ENCODE peak calls at places on chromosomes 12 and 14, in nine cellular contexts. Z is activated T-helper 1 cell treated with Interleukin-2 at 50 U/mL for 16 hours; Q is GM12891; H is germinal center; E is osteocyte; M is HFFc6; K is stimulated activated naive CD8-positive, alpha-beta T cell treated with anti-CD3 and anti-CD28 coated beads, Interleukin-15, Interleukin-2, amounts not matched to agents 100 U/mL and 50 U/mL, for 24 hours; U is HCT116; N is SK-MEL-5. W is an unnamed sample.
A peak's percentile ranks its signal among the peaks of the same experiment; 100 is the strongest.

GRCh38 chr14:77037886-77038511 is 9.5 kb upstream of the IRF2BPL start:
- DNase-seq in Z (peak; percentile 42), Q (no peak), H (no peak), E (no peak), M (peak; percentile 36), K (peak; percentile 77), U (no peak), N (no peak), W (no peak)

GRCh38 chr14:21309238-21309636 is 29.4 kb downstream of the RPGRIP1 start:
- DNase-seq in Z (no peak), Q (no peak), H (no peak), E (no peak), M (no peak), K (peak; percentile 9), U (no peak), N (no peak), W (no peak)

GRCh38 chr12:93879476-93880376 is 202.6 kb downstream of the CRADD start:
- DNase-seq in Z (no peak), Q (no peak), H (no peak), E (no peak), M (peak; percentile 90), K (no peak), U (no peak), N (no peak), W (peak; percentile 67)

GRCh38 chr12:95836185-95836609 is 22.6 kb upstream of the SNRPF start:
- DNase-seq in Z (no peak), Q (no peak), H (no peak), E (no peak), M (peak; percentile 62), K (no peak), U (no peak), N (no peak), W (no peak)

GRCh38 chr14:30985796-30986195 is 39.7 kb upstream of the AP4S1 start:
- DNase-seq in Z (no peak), Q (no peak), H (no peak), E (no peak), M (no peak), K (no peak), U (no peak), N (no peak), W (no peak)

GRCh38 chr14:93727917-93728650 is 60.2 kb downstream of the PRIMA1 start:
- DNase-seq in Z (no peak), Q (no peak), H (no peak), E (no peak), M (no peak), K (no peak), U (no peak), N (no peak), W (no peak)

GRCh38 chr14:56488306-56488705 is 91.3 kb upstream of the TMEM260 start:
- DNase-seq in Z (no peak), Q (no peak), H (no peak), E (no peak), M (no peak), K (no peak), U (no peak), N (no peak), W (no peak)

GRCh38 chr14:76186318-76187027 is 34.8 kb downstream of the GPATCH2L start:
- DNase-seq in Z (no peak), Q (no peak), H (no peak), E (no peak), M (no peak), K (no peak), U (no peak), N (no peak), W (no peak)

GRCh38 chr14:99579077-99579836 is 24.8 kb downstream of the CCDC85C start:
- DNase-seq in Z (no peak), Q (no peak), H (no peak), E (no peak), M (no peak), K (no peak), U (no peak), N (no peak), W (peak; percentile 52)

GRCh38 chr12:122368361-122369073 is 54.0 kb downstream of the CLIP1 start:
- DNase-seq in Z (no peak), Q (no peak), H (no peak), E (no peak), M (peak; percentile 21), K (no peak), U (no peak), N (no peak), W (peak; percentile 25)

GRCh38 chr12:49121047-49121696 is 10.0 kb downstream of the TUBA1B start:
- DNase-seq in Z (no peak), Q (no peak), H (no peak), E (no peak), M (peak; percentile 59), K (no peak), U (peak; percentile 69), N (peak; percentile 86), W (peak; percentile 85)

GRCh38 chr14:94685166-94685581 is 73.0 kb downstream of the SERPINA3 start:
- DNase-seq in Z (no peak), Q (no peak), H (no peak), E (no peak), M (no peak), K (no peak), U (no peak), N (no peak), W (peak; percentile 3)

GRCh38 chr14:73877790-73878189 is 8.9 kb upstream of the ZNF410 start:
- DNase-seq in Z (no peak), Q (no peak), H (no peak), E (no peak), M (no peak), K (no peak), U (no peak), N (no peak), W (no peak)

GRCh38 chr12:116594325-116595038 is 35.3 kb downstream of the MAP1LC3B2 start:
- DNase-seq in Z (peak; percentile 30), Q (no peak), H (peak; percentile 51), E (no peak), M (no peak), K (peak; percentile 51), U (no peak), N (no peak), W (no peak)

GRCh38 chr14:106657460-106657859 is 1131.1 kb downstream of the TMEM121 start:
- DNase-seq in Z (peak; percentile 33), Q (no peak), H (peak; percentile 34), E (no peak), M (no peak), K (peak; percentile 76), U (no peak), N (no peak), W (peak; percentile 2)

GRCh38 chr14:99603471-99603933 is 505 bp downstream of the CCDC85C start:
- DNase-seq in Z (peak; percentile 32), Q (no peak), H (no peak), E (no peak), M (peak; percentile 47), K (peak; percentile 47), U (no peak), N (no peak), W (peak; percentile 17)

GRCh38 chr12:60072911-60073310 is 477.1 kb downstream of the SLC16A7 start:
- DNase-seq in Z (no peak), Q (no peak), H (no peak), E (no peak), M (peak; percentile 36), K (no peak), U (no peak), N (no peak), W (no peak)

GRCh38 chr12:58310828-58311273 is 369.5 kb downstream of the ATP23 start:
- DNase-seq in Z (no peak), Q (no peak), H (no peak), E (no peak), M (peak; percentile 99), K (no peak), U (peak; percentile 66), N (peak; percentile 16), W (peak; percentile 55)

GRCh38 chr12:52020539-52021336 is 14.0 kb downstream of the TAMALIN start:
- DNase-seq in Z (peak; percentile 45), Q (peak; percentile 64), H (peak; percentile 76), E (no peak), M (peak; percentile 24), K (peak; percentile 76), U (no peak), N (peak; percentile 80), W (peak; percentile 47)

GRCh38 chr12:46368684-46369083 is 3.9 kb downstream of the SLC38A2 start:
- DNase-seq in Z (no peak), Q (no peak), H (no peak), E (no peak), M (no peak), K (no peak), U (no peak), N (no peak), W (no peak)

GRCh38 chr12:89783321-89784060 is 74.9 kb upstream of the ATP2B1 start:
- DNase-seq in Z (no peak), Q (no peak), H (no peak), E (no peak), M (no peak), K (no peak), U (no peak), N (no peak), W (no peak)

GRCh38 chr14:95255487-95255886 is 64.2 kb downstream of the CLMN start:
- DNase-seq in Z (no peak), Q (peak; percentile 52), H (no peak), E (no peak), M (no peak), K (no peak), U (peak; percentile 38), N (peak; percentile 95), W (peak; percentile 59)

GRCh38 chr14:95140060-95140858 is 17.1 kb downstream of the DICER1 start:
- DNase-seq in Z (no peak), Q (no peak), H (peak; percentile 17), E (no peak), M (peak; percentile 17), K (no peak), U (no peak), N (no peak), W (no peak)

GRCh38 chr14:103696466-103697071 is 18.7 kb downstream of the XRCC3 start:
- DNase-seq in Z (no peak), Q (no peak), H (no peak), E (peak; percentile 85), M (no peak), K (no peak), U (no peak), N (no peak), W (no peak)

GRCh38 chr12:71865166-71865713 is 25.7 kb downstream of the TBC1D15 start:
- DNase-seq in Z (no peak), Q (no peak), H (no peak), E (no peak), M (peak; percentile 88), K (no peak), U (no peak), N (no peak), W (no peak)

GRCh38 chr14:29064305-29064704 is 297.7 kb downstream of the FOXG1 start:
- DNase-seq in Z (no peak), Q (no peak), H (no peak), E (no peak), M (no peak), K (no peak), U (no peak), N (no peak), W (no peak)

GRCh38 chr12:4011597-4011996 is 138.4 kb upstream of the PARP11 start:
- DNase-seq in Z (no peak), Q (no peak), H (no peak), E (no peak), M (no peak), K (no peak), U (no peak), N (peak; percentile 7), W (peak; percentile 65)

GRCh38 chr12:106955377-106956047 is at the start of gene TMEM263:
- DNase-seq in Z (peak; percentile 88), Q (peak; percentile 86), H (peak; percentile 96), E (peak; percentile 100), M (peak; percentile 95), K (peak; percentile 95), U (peak; percentile 45), N (peak; percentile 96), W (peak; percentile 74)

GRCh38 chr14:101118746-101119610 is 215.5 kb upstream of the RTL1 start:
- DNase-seq in Z (no peak), Q (no peak), H (no peak), E (peak; percentile 79), M (no peak), K (no peak), U (no peak), N (no peak), W (no peak)

GRCh38 chr14:90897022-90897421 is 80.8 kb upstream of the TTC7B start:
- DNase-seq in Z (no peak), Q (no peak), H (no peak), E (no peak), M (no peak), K (no peak), U (no peak), N (no peak), W (no peak)

GRCh38 chr14:90508073-90508472 is 111.2 kb downstream of the CALM1 start:
- DNase-seq in Z (no peak), Q (no peak), H (no peak), E (no peak), M (no peak), K (no peak), U (no peak), N (no peak), W (no peak)

W was measured in HT-29.